ENCODE peak calls at places on chromosome 12, in eight cellular contexts. E is left lung, R is heart left ventricle, B is mucosa of descending colon, I is thyroid gland, U is lung, T is osteoblast, J is lower lobe of right lung. C is an unnamed sample.

GRCh38 chr12:64781374-64782029 is 22.3 kb upstream of the GNS start:
- DNase-seq in J (peak; percentile 50), T (peak; percentile 27), I (peak; percentile 34), E (no peak), R (no peak), B (peak; percentile 38), U (peak; percentile 30), C (no peak)

GRCh38 chr12:6540181-6540877 is 6.0 kb downstream of the GAPDH start:
- DNase-seq in I (peak; percentile 92), J (peak; percentile 89), T (peak; percentile 97), R (peak; percentile 94), B (peak; percentile 96), E (peak; percentile 95), U (peak; percentile 87), C (peak; percentile 92)

GRCh38 chr12:16148938-16149337 is 128.5 kb downstream of the SLC15A5 start:
- DNase-seq in I (no peak), J (no peak), T (no peak), R (no peak), U (no peak), E (no peak), B (no peak), C (no peak)

GRCh38 chr12:111156304-111156703 is 212.6 kb downstream of the PHETA1 start:
- DNase-seq in R (no peak), T (no peak), J (no peak), B (no peak), E (no peak), I (no peak), U (no peak), C (no peak)

GRCh38 chr12:116508145-116509121 is 50.7 kb upstream of the MAP1LC3B2 start:
- DNase-seq in T (peak; percentile 84), R (peak; percentile 39), I (peak; percentile 67), J (peak; percentile 50), U (no peak), E (peak; percentile 86), B (peak; percentile 21), C (peak; percentile 68)

GRCh38 chr12:14283489-14284144 is 81.9 kb upstream of the ATF7IP start:
- DNase-seq in B (no peak), J (no peak), U (no peak), T (no peak), R (no peak), I (no peak), E (no peak), C (no peak)

GRCh38 chr12:117486840-117487659 is 125.6 kb upstream of the NOS1 start:
- DNase-seq in I (peak; percentile 45), B (no peak), R (peak; percentile 75), T (peak; percentile 82), E (no peak), U (no peak), J (no peak), C (no peak)

GRCh38 chr12:117049295-117049694 is 49.9 kb downstream of the TESC start:
- DNase-seq in B (no peak), R (peak; percentile 78), T (no peak), J (no peak), I (no peak), U (no peak), E (no peak), C (no peak)

GRCh38 chr12:11695321-11695720 is 45.8 kb downstream of the ETV6 start:
- DNase-seq in J (no peak), R (no peak), E (no peak), B (no peak), I (peak; percentile 47), T (no peak), U (no peak), C (no peak)

GRCh38 chr12:107875772-107876171 is 101.3 kb downstream of the ASCL4 start:
- DNase-seq in U (no peak), T (no peak), B (no peak), J (no peak), I (no peak), E (no peak), R (no peak), C (no peak)

GRCh38 chr12:64461634-64462414 is 9.9 kb downstream of the TBK1 start:
- DNase-seq in R (no peak), B (no peak), J (no peak), E (no peak), U (no peak), T (no peak), I (no peak), C (no peak)

GRCh38 chr12:68871899-68872298 is 61.1 kb downstream of the CPM start:
- DNase-seq in E (no peak), B (no peak), J (no peak), U (no peak), I (no peak), R (no peak), T (no peak), C (no peak)

GRCh38 chr12:65631621-65632111 is 192.6 kb upstream of the HMGA2 start:
- DNase-seq in R (no peak), B (no peak), J (no peak), U (no peak), T (peak; percentile 68), I (no peak), E (no peak), C (no peak)

GRCh38 chr12:24361860-24362581 is 412.6 kb upstream of the SOX5 start:
- DNase-seq in R (no peak), B (no peak), E (no peak), T (no peak), J (no peak), I (no peak), U (no peak), C (no peak)

GRCh38 chr12:3641428-3641883 is 111.5 kb downstream of the CRACR2A start:
- DNase-seq in R (no peak), J (no peak), U (no peak), T (peak; percentile 84), E (no peak), B (no peak), I (no peak), C (no peak)

GRCh38 chr12:19946549-19946948 is 421.8 kb upstream of the PDE3A start:
- DNase-seq in E (no peak), R (no peak), J (no peak), U (no peak), I (no peak), T (peak; percentile 98), B (peak; percentile 2), C (peak; percentile 56)

GRCh38 chr12:121961195-121961879 is 42.9 kb downstream of the CFAP251 start:
- DNase-seq in E (no peak), I (no peak), R (no peak), J (no peak), B (no peak), U (no peak), T (no peak), C (no peak)

GRCh38 chr12:121957831-121958515 is 39.6 kb downstream of the CFAP251 start:
- DNase-seq in I (no peak), E (no peak), B (no peak), U (no peak), R (no peak), T (no peak), J (no peak), C (no peak)

GRCh38 chr12:121963341-121964018 is 45.1 kb downstream of the CFAP251 start:
- DNase-seq in J (no peak), U (no peak), B (no peak), R (no peak), T (no peak), I (no peak), E (no peak), C (no peak)

GRCh38 chr12:121958521-121959240 is 40.3 kb downstream of the CFAP251 start:
- DNase-seq in R (no peak), E (no peak), I (peak; percentile 26), J (no peak), T (no peak), U (no peak), B (no peak), C (no peak)

DNA sequence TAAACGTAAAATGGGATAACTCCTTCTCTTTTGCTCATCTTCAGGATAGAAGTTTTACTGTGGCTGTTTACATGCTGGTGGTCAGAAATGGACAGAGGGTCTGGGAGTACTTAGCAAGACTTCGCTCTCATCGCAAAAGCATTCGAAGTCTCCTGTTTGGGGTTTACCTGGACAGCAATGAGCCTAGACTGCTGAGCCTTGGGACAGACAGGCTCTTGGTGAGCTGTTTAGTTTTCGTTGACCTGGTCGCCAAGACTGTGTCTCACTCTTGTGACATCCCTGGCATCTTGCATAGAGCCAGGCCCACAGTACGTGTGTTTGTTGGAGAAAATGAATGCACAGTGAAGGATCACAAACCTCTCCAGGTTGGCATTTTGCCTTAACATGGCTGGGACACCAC is 42.1 kb downstream of the CFAP251 start:
- DNase-seq in I (no peak), U (no peak), T (no peak), J (no peak), R (no peak), E (no peak), B (no peak), C (no peak)
- H3K9me3 ChIP-seq in I (no peaks in the 10 kb centered on the region), U (no peaks in the 10 kb centered on the region), T (no peaks in the 10 kb centered on the region), J (no peaks in the 10 kb centered on the region), R (no peaks in the 10 kb centered on the region), E (no peaks in the 10 kb centered on the region), B (no peaks in the 10 kb centered on the region), C (no peaks in the 10 kb centered on the region)

GRCh38 chr12:1749019-1749418 is 58.1 kb downstream of the ADIPOR2 start:
- DNase-seq in J (no peak), R (no peak), T (no peak), E (no peak), U (no peak), B (no peak), I (no peak), C (no peak)
- TF ChIP-seq CTCF in J (no peak), R (no peak), T (no peak), E (no peak), U (no peak), B (no peak), I (no peak), C (no peak)

GRCh38 chr12:13170892-13171490 is 25.5 kb upstream of the EMP1 start:
- DNase-seq in I (no peak), R (no peak), B (no peak), U (peak; percentile 10), T (no peak), E (no peak), J (no peak), C (no peak)
- H3K4me1 ChIP-seq in I (peaks cover 50% of the 10 kb centered on the region), R (no peaks in the 10 kb centered on the region), B (no peaks in the 10 kb centered on the region), U (no peaks in the 10 kb centered on the region), T (peaks cover 48% of the 10 kb centered on the region), E (peaks cover 26% of the 10 kb centered on the region), J (peaks cover 25% of the 10 kb centered on the region), C (no peaks in the 10 kb centered on the region)

DNA sequence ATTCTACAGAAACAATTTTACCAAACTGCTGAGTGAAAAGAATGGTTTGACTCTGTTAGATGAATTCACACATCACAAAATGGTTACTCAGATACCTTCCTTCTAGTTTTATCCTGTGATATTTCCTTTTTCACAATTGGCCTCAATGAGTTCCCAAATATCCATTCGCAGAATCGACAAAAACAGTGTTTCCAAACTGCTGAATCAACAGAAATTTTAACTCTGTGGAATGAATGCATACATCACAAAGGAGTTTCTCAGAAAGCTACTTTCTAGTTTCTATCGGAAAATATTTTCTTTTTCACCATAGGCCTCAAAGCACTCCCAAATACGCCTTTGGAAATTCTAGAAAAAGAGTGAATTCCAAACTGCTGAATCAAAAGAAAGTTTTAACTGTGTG is 525.0 kb downstream of the ALG10 start:
- DNase-seq in U (no peak), I (no peak), B (no peak), R (no peak), J (no peak), T (no peak), E (no peak), C (no peak)
- H3K9me3 ChIP-seq in U (no peaks in the 10 kb centered on the region), I (no peaks in the 10 kb centered on the region), B (peaks cover 96% of the 10 kb centered on the region), R (peaks cover 71% of the 10 kb centered on the region), J (peaks cover 95% of the 10 kb centered on the region), T (peaks cover 5% of the 10 kb centered on the region), E (peaks cover 4% of the 10 kb centered on the region), C (no peaks in the 10 kb centered on the region)

DNA sequence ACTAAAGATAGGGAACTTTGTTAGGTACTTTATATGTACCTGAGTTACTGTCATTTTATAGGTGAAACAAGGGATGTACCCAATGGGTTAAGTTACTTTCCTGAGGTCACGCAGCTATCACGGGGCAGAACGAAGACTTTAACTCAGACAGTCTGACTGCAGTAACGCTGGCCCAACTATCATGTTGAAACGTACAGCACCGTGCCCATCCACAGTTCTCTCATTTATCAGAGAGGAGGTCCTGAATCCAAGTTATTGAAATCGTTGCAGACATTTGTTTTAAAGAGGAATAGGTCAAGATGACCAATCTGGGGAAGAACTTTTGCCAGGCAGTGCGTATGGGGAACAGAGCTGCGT is 587 bp upstream of the C12orf75 start:
- DNase-seq in T (no peak), B (no peak), R (no peak), I (no peak), J (no peak), E (no peak), U (no peak), C (no peak)
- TF ChIP-seq CTCF in T (no peak), B (no peak), R (no peak), I (no peak), J (no peak), E (no peak), U (no peak), C (no peak)

C was measured in BE2C.